ENCODE peak calls at places on chromosome 7, in six cellular contexts. J, A, S, I, L and N are unnamed samples.

GRCh38 chr7:65975814-65976445 is 6.1 kb downstream of the GUSB start:
- DNase-seq in S (no peak), J (no peak), I (no peak), A (no peak), L (no peak), N (no peak)

GRCh38 chr7:146129997-146130396 is 13.4 kb downstream of the CNTNAP2 start:
- DNase-seq in J (no peak), A (no peak), L (no peak), S (no peak), I (no peak), N (no peak)

GRCh38 chr7:1665721-1666250 is 4.3 kb upstream of the ELFN1 start:
- DNase-seq in J (no peak), A (no peak), L (no peak), I (peak), S (peak), N (peak)

GRCh38 chr7:9507281-9507680 is 1073.9 kb downstream of the NXPH1 start:
- DNase-seq in L (no peak), A (no peak), I (peak), S (no peak), J (peak), N (no peak)

GRCh38 chr7:73663033-73663432 is 4.6 kb upstream of the VPS37D start:
- DNase-seq in L (no peak), A (no peak), J (no peak), I (no peak), S (no peak), N (no peak)

GRCh38 chr7:138880881-138881577 is 83.0 kb upstream of the ATP6V0A4 start:
- DNase-seq in J (no peak), L (no peak), A (no peak), S (no peak), I (peak), N (no peak)

GRCh38 chr7:131720703-131721102 is 164.3 kb upstream of the PODXL start:
- DNase-seq in I (no peak), A (no peak), J (no peak), S (no peak), L (no peak), N (no peak)

GRCh38 chr7:134885967-134886352 is 100.3 kb upstream of the AGBL3 start:
- DNase-seq in L (no peak), J (no peak), S (peak), I (peak), A (no peak), N (peak)

GRCh38 chr7:86814980-86815379 is 171.3 kb downstream of the GRM3 start:
- DNase-seq in L (peak), J (peak), A (no peak), I (peak), S (no peak), N (peak)

GRCh38 chr7:135334830-135335543 is 101.3 kb downstream of the STRA8 start:
- DNase-seq in I (no peak), S (no peak), A (no peak), L (no peak), J (no peak), N (no peak)

GRCh38 chr7:57384380-57384779 is 65.6 kb upstream of the ZNF716 start:
- DNase-seq in L (no peak), I (no peak), S (no peak), J (no peak), A (no peak), N (no peak)

GRCh38 chr7:155287229-155287935 is 10.3 kb upstream of the INSIG1 start:
- DNase-seq in S (no peak), J (no peak), L (no peak), I (no peak), A (no peak), N (no peak)

GRCh38 chr7:83782628-83783027 is 133.7 kb upstream of the SEMA3E start:
- DNase-seq in S (no peak), L (no peak), A (no peak), J (no peak), I (peak), N (no peak)

GRCh38 chr7:27123477-27124053 is 7.0 kb downstream of the HOXA4 start:
- DNase-seq in I (no peak), J (no peak), S (no peak), A (no peak), L (no peak), N (no peak)